ENCODE peak calls at places on chromosome 9, in eight cellular contexts. One of them, this sample, is unnamed.

GRCh38 chr9:6034954-6035353 is 19.5 kb upstream of the RANBP6 start:
- DNase-seq in sigmoid colon: no peak
- DNase-seq in transverse colon: no peak
- DNase-seq in GM12878: no peak
- DNase-seq in HCT116: no peak
- DNase-seq in GM23338: no peak
- DNase-seq in K562: no peak
- DNase-seq in upper lobe of left lung: no peak
- DNase-seq in this sample: no peak

GRCh38 chr9:115913666-115914065 is 239.9 kb upstream of the PAPPA start:
- DNase-seq in GM23338: no peak
- DNase-seq in HCT116: no peak
- DNase-seq in upper lobe of left lung: no peak
- DNase-seq in transverse colon: no peak
- DNase-seq in K562: no peak
- DNase-seq in sigmoid colon: no peak
- DNase-seq in GM12878: no peak
- DNase-seq in this sample: no peak

GRCh38 chr9:137409515-137409914 is 13.4 kb downstream of the EXD3 start:
- DNase-seq in HCT116: no peak
- DNase-seq in transverse colon: no peak
- DNase-seq in upper lobe of left lung: no peak
- DNase-seq in GM12878: no peak
- DNase-seq in K562: no peak
- DNase-seq in GM23338: no peak
- DNase-seq in sigmoid colon: no peak
- DNase-seq in this sample: no peak

GRCh38 chr9:132806306-132806705 is 71.8 kb downstream of the AK8 start:
- DNase-seq in upper lobe of left lung: no peak
- DNase-seq in transverse colon: no peak
- DNase-seq in GM23338: no peak
- DNase-seq in sigmoid colon: no peak
- DNase-seq in HCT116: no peak
- DNase-seq in GM12878: no peak
- DNase-seq in K562: no peak
- DNase-seq in this sample: no peak

GRCh38 chr9:133862585-133863041 is 124.5 kb upstream of the SARDH start:
- DNase-seq in GM12878: no peak
- DNase-seq in GM23338: no peak
- DNase-seq in sigmoid colon: peak; percentile 84
- DNase-seq in HCT116: no peak
- DNase-seq in transverse colon: peak; percentile 29
- DNase-seq in upper lobe of left lung: peak; percentile 60
- DNase-seq in K562: no peak
- DNase-seq in this sample: no peak

GRCh38 chr9:16133556-16134227 is 580.8 kb downstream of the CCDC171 start:
- DNase-seq in sigmoid colon: no peak
- DNase-seq in transverse colon: peak; percentile 20
- DNase-seq in GM12878: no peak
- DNase-seq in upper lobe of left lung: peak; percentile 37
- DNase-seq in K562: peak; percentile 48
- DNase-seq in GM23338: peak; percentile 95
- DNase-seq in HCT116: peak; percentile 70
- DNase-seq in this sample: no peak

GRCh38 chr9:136618578-136619547 is 43.9 kb upstream of the EGFL7 start:
- DNase-seq in K562: no peak
- DNase-seq in upper lobe of left lung: peak; percentile 87
- DNase-seq in HCT116: no peak
- DNase-seq in sigmoid colon: no peak
- DNase-seq in transverse colon: peak; percentile 55
- DNase-seq in GM12878: no peak
- DNase-seq in GM23338: no peak
- DNase-seq in this sample: no peak

GRCh38 chr9:138015021-138015829 is 137.6 kb downstream of the CACNA1B start:
- DNase-seq in sigmoid colon: no peak
- DNase-seq in GM12878: no peak
- DNase-seq in HCT116: no peak
- DNase-seq in transverse colon: no peak
- DNase-seq in upper lobe of left lung: no peak
- DNase-seq in GM23338: no peak
- DNase-seq in K562: no peak
- DNase-seq in this sample: no peak

GRCh38 chr9:4666042-4666699 is at the start of gene SPATA6L:
- DNase-seq in upper lobe of left lung: peak; percentile 88
- DNase-seq in HCT116: no peak
- DNase-seq in sigmoid colon: peak; percentile 88
- DNase-seq in GM12878: no peak
- DNase-seq in K562: no peak
- DNase-seq in GM23338: peak; percentile 61
- DNase-seq in transverse colon: peak; percentile 76
- DNase-seq in this sample: no peak

DNA sequence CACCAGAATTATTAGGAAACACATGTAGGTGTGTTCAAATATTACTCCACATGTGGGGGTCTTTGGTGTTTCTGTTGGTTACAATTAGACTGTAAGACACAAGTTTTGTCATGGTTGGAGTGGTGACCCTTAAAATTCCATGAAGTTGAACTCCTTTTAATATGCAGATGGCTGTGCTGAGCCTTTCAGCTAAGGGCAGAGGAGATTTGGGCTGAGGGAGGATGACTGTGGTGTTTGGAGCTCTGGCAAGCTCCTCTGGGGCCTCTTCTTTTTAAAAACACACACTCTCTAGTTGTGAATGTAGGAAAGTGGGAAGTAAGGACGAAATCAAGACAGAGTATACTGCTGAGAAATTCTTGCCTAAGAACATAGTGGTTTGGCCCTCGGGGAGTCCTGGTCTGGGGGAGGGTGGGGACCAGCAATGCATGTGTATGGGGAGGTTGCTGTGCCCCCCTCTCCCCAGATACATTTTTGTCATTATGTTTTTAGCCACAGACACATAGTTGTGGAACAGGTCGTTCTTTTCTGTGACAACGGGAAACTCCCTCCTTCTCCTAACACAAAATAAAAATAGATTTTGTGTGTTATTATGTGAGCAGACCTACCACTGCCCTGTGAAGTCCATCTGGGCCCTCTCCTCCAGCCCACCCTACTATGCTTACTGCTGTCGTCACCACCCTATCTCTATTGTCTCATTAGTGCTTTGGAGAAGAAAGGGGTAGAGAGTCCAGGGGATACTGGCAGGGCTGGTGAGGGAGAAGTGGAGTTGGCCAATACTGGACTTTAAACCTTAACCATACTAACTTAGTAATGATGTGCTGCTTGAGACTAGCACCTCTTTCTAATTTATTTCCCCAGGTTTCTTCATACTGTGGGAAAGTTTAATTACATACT is 10.0 kb downstream of the SMARCA2 start:
- DNase-seq in K562: no peak
- DNase-seq in GM23338: peak; percentile 15
- DNase-seq in GM12878: no peak
- DNase-seq in upper lobe of left lung: peak; percentile 36
- DNase-seq in transverse colon: no peak
- DNase-seq in sigmoid colon: no peak
- DNase-seq in HCT116: no peak
- DNase-seq in this sample: no peak
- TF ChIP-seq POLR2AphosphoS5 in K562: no peak
- TF ChIP-seq POLR2AphosphoS5 in GM23338: no peak
- TF ChIP-seq POLR2AphosphoS5 in GM12878: peak; percentile 4
- TF ChIP-seq POLR2AphosphoS5 in upper lobe of left lung: peak; percentile 20
- TF ChIP-seq POLR2AphosphoS5 in transverse colon: no peak
- TF ChIP-seq POLR2AphosphoS5 in sigmoid colon: no peak
- TF ChIP-seq POLR2AphosphoS5 in HCT116: no peak
- TF ChIP-seq POLR2AphosphoS5 in this sample: no peak

GRCh38 chr9:91045036-91045435 is 243.4 kb downstream of the SYK start:
- DNase-seq in K562: no peak
- DNase-seq in sigmoid colon: no peak
- DNase-seq in transverse colon: no peak
- DNase-seq in HCT116: no peak
- DNase-seq in GM12878: no peak
- DNase-seq in upper lobe of left lung: no peak
- DNase-seq in GM23338: no peak
- DNase-seq in this sample: no peak

GRCh38 chr9:91048739-91049138 is 247.1 kb downstream of the SYK start:
- DNase-seq in GM12878: no peak
- DNase-seq in sigmoid colon: no peak
- DNase-seq in HCT116: no peak
- DNase-seq in K562: no peak
- DNase-seq in transverse colon: no peak
- DNase-seq in upper lobe of left lung: no peak
- DNase-seq in GM23338: no peak
- DNase-seq in this sample: no peak

GRCh38 chr9:91044354-91044753 is 242.7 kb downstream of the SYK start:
- DNase-seq in transverse colon: no peak
- DNase-seq in GM23338: no peak
- DNase-seq in sigmoid colon: no peak
- DNase-seq in HCT116: no peak
- DNase-seq in K562: no peak
- DNase-seq in GM12878: no peak
- DNase-seq in upper lobe of left lung: no peak
- DNase-seq in this sample: no peak

GRCh38 chr9:91047529-91047928 is 245.9 kb downstream of the SYK start:
- DNase-seq in transverse colon: peak; percentile 29
- DNase-seq in K562: no peak
- DNase-seq in GM12878: no peak
- DNase-seq in sigmoid colon: no peak
- DNase-seq in GM23338: no peak
- DNase-seq in HCT116: no peak
- DNase-seq in upper lobe of left lung: no peak
- DNase-seq in this sample: no peak

GRCh38 chr9:91047993-91048607 is 246.5 kb downstream of the SYK start:
- DNase-seq in GM12878: no peak
- DNase-seq in transverse colon: no peak
- DNase-seq in K562: no peak
- DNase-seq in sigmoid colon: no peak
- DNase-seq in upper lobe of left lung: no peak
- DNase-seq in GM23338: no peak
- DNase-seq in HCT116: no peak
- DNase-seq in this sample: no peak
- TF ChIP-seq POLR2AphosphoS5 in GM12878: no peak
- TF ChIP-seq POLR2AphosphoS5 in transverse colon: no peak
- TF ChIP-seq POLR2AphosphoS5 in K562: no peak
- TF ChIP-seq POLR2AphosphoS5 in sigmoid colon: no peak
- TF ChIP-seq POLR2AphosphoS5 in upper lobe of left lung: no peak
- TF ChIP-seq POLR2AphosphoS5 in GM23338: no peak
- TF ChIP-seq POLR2AphosphoS5 in HCT116: no peak
- TF ChIP-seq POLR2AphosphoS5 in this sample: no peak

GRCh38 chr9:90102292-90102901 is 497.6 kb downstream of the GADD45G start:
- DNase-seq in K562: peak; percentile 72
- DNase-seq in GM23338: peak; percentile 94
- DNase-seq in upper lobe of left lung: peak; percentile 95
- DNase-seq in HCT116: peak; percentile 90
- DNase-seq in transverse colon: peak; percentile 91
- DNase-seq in sigmoid colon: peak; percentile 94
- DNase-seq in GM12878: peak; percentile 36
- DNase-seq in this sample: peak; percentile 59

GRCh38 chr9:90098456-90098855 is 493.6 kb downstream of the GADD45G start:
- DNase-seq in HCT116: no peak
- DNase-seq in transverse colon: no peak
- DNase-seq in upper lobe of left lung: no peak
- DNase-seq in GM12878: no peak
- DNase-seq in GM23338: no peak
- DNase-seq in K562: no peak
- DNase-seq in sigmoid colon: no peak
- DNase-seq in this sample: no peak

GRCh38 chr9:90097237-90097636 is 492.4 kb downstream of the GADD45G start:
- DNase-seq in K562: no peak
- DNase-seq in transverse colon: no peak
- DNase-seq in upper lobe of left lung: no peak
- DNase-seq in GM12878: no peak
- DNase-seq in GM23338: no peak
- DNase-seq in HCT116: no peak
- DNase-seq in sigmoid colon: no peak
- DNase-seq in this sample: no peak

GRCh38 chr9:90100014-90100413 is 495.2 kb downstream of the GADD45G start:
- DNase-seq in sigmoid colon: no peak
- DNase-seq in upper lobe of left lung: no peak
- DNase-seq in K562: no peak
- DNase-seq in HCT116: no peak
- DNase-seq in GM23338: no peak
- DNase-seq in GM12878: no peak
- DNase-seq in transverse colon: no peak
- DNase-seq in this sample: no peak

GRCh38 chr9:90099262-90099982 is 494.6 kb downstream of the GADD45G start:
- DNase-seq in K562: no peak
- DNase-seq in HCT116: no peak
- DNase-seq in GM12878: no peak
- DNase-seq in sigmoid colon: no peak
- DNase-seq in upper lobe of left lung: no peak
- DNase-seq in GM23338: peak; percentile 45
- DNase-seq in transverse colon: no peak
- DNase-seq in this sample: peak; percentile 48
- TF ChIP-seq POLR2AphosphoS5 in K562: no peak
- TF ChIP-seq POLR2AphosphoS5 in HCT116: no peak
- TF ChIP-seq POLR2AphosphoS5 in GM12878: no peak
- TF ChIP-seq POLR2AphosphoS5 in sigmoid colon: no peak
- TF ChIP-seq POLR2AphosphoS5 in upper lobe of left lung: no peak
- TF ChIP-seq POLR2AphosphoS5 in GM23338: no peak
- TF ChIP-seq POLR2AphosphoS5 in transverse colon: no peak
- TF ChIP-seq POLR2AphosphoS5 in this sample: no peak

GRCh38 chr9:78325343-78325742 is 28.4 kb downstream of the PSAT1 start:
- DNase-seq in transverse colon: peak; percentile 17
- DNase-seq in HCT116: no peak
- DNase-seq in GM12878: no peak
- DNase-seq in GM23338: no peak
- DNase-seq in sigmoid colon: no peak
- DNase-seq in K562: peak; percentile 28
- DNase-seq in upper lobe of left lung: no peak
- DNase-seq in this sample: no peak
- TF ChIP-seq POLR2AphosphoS5 in transverse colon: peak; percentile 19
- TF ChIP-seq POLR2AphosphoS5 in HCT116: no peak
- TF ChIP-seq POLR2AphosphoS5 in GM12878: no peak
- TF ChIP-seq POLR2AphosphoS5 in GM23338: peak; percentile 5
- TF ChIP-seq POLR2AphosphoS5 in sigmoid colon: no peak
- TF ChIP-seq POLR2AphosphoS5 in K562: peak; percentile 61
- TF ChIP-seq POLR2AphosphoS5 in upper lobe of left lung: no peak
- TF ChIP-seq POLR2AphosphoS5 in this sample: no peak

DNA sequence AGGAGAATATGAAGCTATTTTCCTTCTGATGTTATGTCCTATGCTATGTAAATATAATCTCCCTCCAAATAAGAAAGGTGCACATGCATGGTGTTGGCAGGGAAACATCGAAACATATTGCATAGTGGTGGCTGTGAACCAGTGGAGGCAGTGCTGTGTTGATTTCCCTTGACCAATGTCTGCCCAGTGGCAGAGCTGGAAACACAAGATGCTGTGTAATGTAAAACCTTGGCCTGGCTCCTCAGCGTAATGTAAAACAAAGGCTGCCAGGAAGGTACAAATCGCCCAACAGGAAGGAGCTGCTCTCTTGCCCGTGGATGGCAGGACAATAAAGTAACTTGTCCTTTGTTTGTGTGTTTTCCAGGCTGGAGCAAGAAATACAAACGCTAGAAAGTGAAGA is 143.4 kb downstream of the PALM2AKAP2 start:
- DNase-seq in upper lobe of left lung: no peak
- DNase-seq in transverse colon: no peak
- DNase-seq in GM12878: no peak
- DNase-seq in HCT116: no peak
- DNase-seq in sigmoid colon: no peak
- DNase-seq in GM23338: peak; percentile 19
- DNase-seq in K562: no peak
- DNase-seq in this sample: no peak
- TF ChIP-seq POLR2AphosphoS5 in upper lobe of left lung: peak; percentile 34
- TF ChIP-seq POLR2AphosphoS5 in transverse colon: no peak
- TF ChIP-seq POLR2AphosphoS5 in GM12878: no peak
- TF ChIP-seq POLR2AphosphoS5 in HCT116: no peak
- TF ChIP-seq POLR2AphosphoS5 in sigmoid colon: no peak
- TF ChIP-seq POLR2AphosphoS5 in GM23338: no peak
- TF ChIP-seq POLR2AphosphoS5 in K562: no peak
- TF ChIP-seq POLR2AphosphoS5 in this sample: no peak

This sample was measured in Panc1.